ENCODE peak calls at places on chromosomes 7 and 10, in seven cellular contexts. R, H, N, S, B, V and L are unnamed samples.

GRCh38 chr10:75297021-75297599 is 61.4 kb upstream of the COMTD1 start:
- DNase-seq in R (no peak), H (no peak), N (no peak), S (no peak), B (no peak), V (no peak), L (no peak)

GRCh38 chr7:51647931-51648351 is 331.3 kb upstream of the COBL start:
- DNase-seq in R (no peak), H (no peak), N (peak; percentile 11), S (no peak), B (no peak), V (peak; percentile 43), L (no peak)

GRCh38 chr10:77405771-77406241 is 231.8 kb downstream of the KCNMA1 start:
- DNase-seq in R (no peak), H (peak; percentile 90), N (peak; percentile 80), S (no peak), B (peak; percentile 6), V (peak; percentile 22), L (no peak)

GRCh38 chr7:30596043-30596641 is 1.5 kb downstream of the GARS1 start:
- DNase-seq in R (peak; percentile 11), H (no peak), N (peak; percentile 43), S (no peak), B (no peak), V (no peak), L (no peak)

GRCh38 chr7:19455508-19456132 is 253.2 kb downstream of the POLR1F start:
- DNase-seq in R (no peak), H (peak; percentile 13), N (no peak), S (no peak), B (no peak), V (no peak), L (no peak)

GRCh38 chr10:80176526-80176925 is 28.8 kb downstream of the ANXA11 start:
- DNase-seq in R (no peak), H (no peak), N (no peak), S (no peak), B (no peak), V (no peak), L (no peak)

GRCh38 chr7:94971051-94971867 is 63.9 kb downstream of the PPP1R9A start:
- DNase-seq in R (no peak), H (no peak), N (no peak), S (no peak), B (no peak), V (no peak), L (no peak)

GRCh38 chr7:29854257-29854938 is 48.1 kb downstream of the WIPF3 start:
- DNase-seq in R (no peak), H (no peak), N (peak; percentile 73), S (no peak), B (no peak), V (no peak), L (no peak)

GRCh38 chr10:32943854-32944661 is 14.0 kb downstream of the ITGB1 start:
- DNase-seq in R (no peak), H (peak; percentile 84), N (peak; percentile 64), S (no peak), B (no peak), V (no peak), L (no peak)

GRCh38 chr7:25456467-25457171 is 228.3 kb upstream of the NPVF start:
- DNase-seq in R (no peak), H (no peak), N (peak; percentile 20), S (no peak), B (no peak), V (no peak), L (no peak)

GRCh38 chr7:2106920-2107319 is 125.8 kb downstream of the MAD1L1 start:
- DNase-seq in R (no peak), H (no peak), N (no peak), S (no peak), B (no peak), V (peak; percentile 55), L (no peak)

GRCh38 chr10:92696606-92697383 is 7.0 kb downstream of the HHEX start:
- DNase-seq in R (no peak), H (no peak), N (peak; percentile 36), S (no peak), B (no peak), V (no peak), L (no peak)

GRCh38 chr7:27071622-27072390 is 24.0 kb downstream of the HOXA1 start:
- DNase-seq in R (no peak), H (no peak), N (no peak), S (no peak), B (no peak), V (no peak), L (no peak)

GRCh38 chr7:51165337-51165736 is 151.3 kb downstream of the COBL start:
- DNase-seq in R (no peak), H (no peak), N (no peak), S (no peak), B (no peak), V (no peak), L (no peak)

GRCh38 chr7:18117482-18117881 is 89.8 kb upstream of the PRPS1L1 start:
- DNase-seq in R (no peak), H (no peak), N (no peak), S (no peak), B (no peak), V (no peak), L (no peak)

GRCh38 chr10:63268139-63268797 is 135.1 kb downstream of the NRBF2 start:
- DNase-seq in R (no peak), H (no peak), N (peak; percentile 41), S (no peak), B (no peak), V (no peak), L (no peak)

GRCh38 chr7:32518534-32519140 is 23.3 kb downstream of the AVL9 start:
- DNase-seq in R (no peak), H (no peak), N (peak; percentile 94), S (no peak), B (no peak), V (no peak), L (no peak)

GRCh38 chr10:55500931-55501559 is 700.0 kb upstream of the PCDH15 start:
- DNase-seq in R (no peak), H (no peak), N (peak; percentile 84), S (no peak), B (no peak), V (no peak), L (peak; percentile 1)

GRCh38 chr7:123208793-123209192 is 9.0 kb upstream of the SLC13A1 start:
- DNase-seq in R (no peak), H (no peak), N (peak; percentile 43), S (no peak), B (no peak), V (no peak), L (no peak)